ENCODE peak calls at places on chromosomes 5 and 9, in six cellular contexts. One of them, this sample, is unnamed.

GRCh38 chr5:1336749-1337489 is 8.0 kb downstream of the CLPTM1L start:
- DNase-seq in activated CD8-positive, alpha-beta T cell treated with anti-CD3 and anti-CD28 coated beads for 36 hours: no peak
- DNase-seq in activated CD4-positive, alpha-beta T cell treated with anti-CD3 and anti-CD28 coated beads, Interleukin-2, amount 50 U/mL, for 1 hour: no peak
- DNase-seq in NAMALWA: no peak
- DNase-seq in stimulated activated CD8-positive, alpha-beta memory T cell treated with anti-CD3 and anti-CD28 coated beads, Interleukin-4, amount 100 ng/mL, for 4 hours: no peak
- DNase-seq in tibial artery: no peak
- DNase-seq in this sample: no peak

GRCh38 chr5:124678478-124678877 is 68.0 kb downstream of the ZNF608 start:
- DNase-seq in activated CD4-positive, alpha-beta T cell treated with anti-CD3 and anti-CD28 coated beads, Interleukin-2, amount 50 U/mL, for 1 hour: no peak
- DNase-seq in stimulated activated CD8-positive, alpha-beta memory T cell treated with anti-CD3 and anti-CD28 coated beads, Interleukin-4, amount 100 ng/mL, for 4 hours: no peak
- DNase-seq in tibial artery: no peak
- DNase-seq in activated CD8-positive, alpha-beta T cell treated with anti-CD3 and anti-CD28 coated beads for 36 hours: no peak
- DNase-seq in NAMALWA: no peak
- DNase-seq in this sample: no peak

GRCh38 chr9:89021154-89021803 is 30.0 kb downstream of the S1PR3 start:
- DNase-seq in stimulated activated CD8-positive, alpha-beta memory T cell treated with anti-CD3 and anti-CD28 coated beads, Interleukin-4, amount 100 ng/mL, for 4 hours: no peak
- DNase-seq in activated CD8-positive, alpha-beta T cell treated with anti-CD3 and anti-CD28 coated beads for 36 hours: no peak
- DNase-seq in NAMALWA: no peak
- DNase-seq in tibial artery: peak
- DNase-seq in activated CD4-positive, alpha-beta T cell treated with anti-CD3 and anti-CD28 coated beads, Interleukin-2, amount 50 U/mL, for 1 hour: no peak
- DNase-seq in this sample: no peak

GRCh38 chr9:13263511-13263910 is 16.0 kb downstream of the MPDZ start:
- DNase-seq in activated CD4-positive, alpha-beta T cell treated with anti-CD3 and anti-CD28 coated beads, Interleukin-2, amount 50 U/mL, for 1 hour: no peak
- DNase-seq in tibial artery: no peak
- DNase-seq in NAMALWA: no peak
- DNase-seq in stimulated activated CD8-positive, alpha-beta memory T cell treated with anti-CD3 and anti-CD28 coated beads, Interleukin-4, amount 100 ng/mL, for 4 hours: no peak
- DNase-seq in activated CD8-positive, alpha-beta T cell treated with anti-CD3 and anti-CD28 coated beads for 36 hours: no peak
- DNase-seq in this sample: no peak

GRCh38 chr9:106892632-106893031 is 29.7 kb downstream of the ZNF462 start:
- DNase-seq in activated CD8-positive, alpha-beta T cell treated with anti-CD3 and anti-CD28 coated beads for 36 hours: no peak
- DNase-seq in tibial artery: no peak
- DNase-seq in activated CD4-positive, alpha-beta T cell treated with anti-CD3 and anti-CD28 coated beads, Interleukin-2, amount 50 U/mL, for 1 hour: no peak
- DNase-seq in NAMALWA: no peak
- DNase-seq in stimulated activated CD8-positive, alpha-beta memory T cell treated with anti-CD3 and anti-CD28 coated beads, Interleukin-4, amount 100 ng/mL, for 4 hours: no peak
- DNase-seq in this sample: no peak

GRCh38 chr9:134326754-134327526 is 685 bp downstream of the RXRA start:
- DNase-seq in stimulated activated CD8-positive, alpha-beta memory T cell treated with anti-CD3 and anti-CD28 coated beads, Interleukin-4, amount 100 ng/mL, for 4 hours: no peak
- DNase-seq in activated CD4-positive, alpha-beta T cell treated with anti-CD3 and anti-CD28 coated beads, Interleukin-2, amount 50 U/mL, for 1 hour: no peak
- DNase-seq in NAMALWA: no peak
- DNase-seq in activated CD8-positive, alpha-beta T cell treated with anti-CD3 and anti-CD28 coated beads for 36 hours: no peak
- DNase-seq in tibial artery: peak
- DNase-seq in this sample: peak

GRCh38 chr9:122562134-122562760 is 9.3 kb downstream of the OR1N2 start:
- DNase-seq in tibial artery: no peak
- DNase-seq in stimulated activated CD8-positive, alpha-beta memory T cell treated with anti-CD3 and anti-CD28 coated beads, Interleukin-4, amount 100 ng/mL, for 4 hours: peak
- DNase-seq in activated CD8-positive, alpha-beta T cell treated with anti-CD3 and anti-CD28 coated beads for 36 hours: peak
- DNase-seq in activated CD4-positive, alpha-beta T cell treated with anti-CD3 and anti-CD28 coated beads, Interleukin-2, amount 50 U/mL, for 1 hour: no peak
- DNase-seq in NAMALWA: no peak
- DNase-seq in this sample: no peak

GRCh38 chr5:112529525-112529924 is 110.4 kb upstream of the EPB41L4A start:
- DNase-seq in NAMALWA: no peak
- DNase-seq in stimulated activated CD8-positive, alpha-beta memory T cell treated with anti-CD3 and anti-CD28 coated beads, Interleukin-4, amount 100 ng/mL, for 4 hours: no peak
- DNase-seq in activated CD4-positive, alpha-beta T cell treated with anti-CD3 and anti-CD28 coated beads, Interleukin-2, amount 50 U/mL, for 1 hour: no peak
- DNase-seq in activated CD8-positive, alpha-beta T cell treated with anti-CD3 and anti-CD28 coated beads for 36 hours: no peak
- DNase-seq in tibial artery: no peak
- DNase-seq in this sample: peak

GRCh38 chr5:15993934-15994333 is 185.7 kb downstream of the MARCHF11 start:
- DNase-seq in NAMALWA: no peak
- DNase-seq in activated CD4-positive, alpha-beta T cell treated with anti-CD3 and anti-CD28 coated beads, Interleukin-2, amount 50 U/mL, for 1 hour: no peak
- DNase-seq in activated CD8-positive, alpha-beta T cell treated with anti-CD3 and anti-CD28 coated beads for 36 hours: no peak
- DNase-seq in stimulated activated CD8-positive, alpha-beta memory T cell treated with anti-CD3 and anti-CD28 coated beads, Interleukin-4, amount 100 ng/mL, for 4 hours: no peak
- DNase-seq in tibial artery: no peak
- DNase-seq in this sample: no peak

GRCh38 chr5:89012361-89012760 is 129.4 kb upstream of the MEF2C start:
- DNase-seq in tibial artery: no peak
- DNase-seq in NAMALWA: no peak
- DNase-seq in activated CD8-positive, alpha-beta T cell treated with anti-CD3 and anti-CD28 coated beads for 36 hours: no peak
- DNase-seq in activated CD4-positive, alpha-beta T cell treated with anti-CD3 and anti-CD28 coated beads, Interleukin-2, amount 50 U/mL, for 1 hour: no peak
- DNase-seq in stimulated activated CD8-positive, alpha-beta memory T cell treated with anti-CD3 and anti-CD28 coated beads, Interleukin-4, amount 100 ng/mL, for 4 hours: no peak
- DNase-seq in this sample: no peak

GRCh38 chr5:80620206-80620605 is 34.2 kb upstream of the MSH3 start:
- DNase-seq in stimulated activated CD8-positive, alpha-beta memory T cell treated with anti-CD3 and anti-CD28 coated beads, Interleukin-4, amount 100 ng/mL, for 4 hours: no peak
- DNase-seq in NAMALWA: no peak
- DNase-seq in tibial artery: no peak
- DNase-seq in activated CD8-positive, alpha-beta T cell treated with anti-CD3 and anti-CD28 coated beads for 36 hours: no peak
- DNase-seq in activated CD4-positive, alpha-beta T cell treated with anti-CD3 and anti-CD28 coated beads, Interleukin-2, amount 50 U/mL, for 1 hour: no peak
- DNase-seq in this sample: no peak

GRCh38 chr5:180137401-180138213 is 66.0 kb upstream of the RNF130 start:
- DNase-seq in activated CD4-positive, alpha-beta T cell treated with anti-CD3 and anti-CD28 coated beads, Interleukin-2, amount 50 U/mL, for 1 hour: no peak
- DNase-seq in NAMALWA: no peak
- DNase-seq in tibial artery: peak
- DNase-seq in activated CD8-positive, alpha-beta T cell treated with anti-CD3 and anti-CD28 coated beads for 36 hours: no peak
- DNase-seq in stimulated activated CD8-positive, alpha-beta memory T cell treated with anti-CD3 and anti-CD28 coated beads, Interleukin-4, amount 100 ng/mL, for 4 hours: no peak
- DNase-seq in this sample: no peak

GRCh38 chr5:151094054-151094858 is 13.4 kb upstream of the TNIP1 start:
- DNase-seq in activated CD8-positive, alpha-beta T cell treated with anti-CD3 and anti-CD28 coated beads for 36 hours: peak
- DNase-seq in tibial artery: no peak
- DNase-seq in stimulated activated CD8-positive, alpha-beta memory T cell treated with anti-CD3 and anti-CD28 coated beads, Interleukin-4, amount 100 ng/mL, for 4 hours: peak
- DNase-seq in NAMALWA: peak
- DNase-seq in activated CD4-positive, alpha-beta T cell treated with anti-CD3 and anti-CD28 coated beads, Interleukin-2, amount 50 U/mL, for 1 hour: peak
- DNase-seq in this sample: no peak

GRCh38 chr9:108180511-108180910 is 675.3 kb downstream of the ACTL7B start:
- DNase-seq in activated CD8-positive, alpha-beta T cell treated with anti-CD3 and anti-CD28 coated beads for 36 hours: no peak
- DNase-seq in NAMALWA: no peak
- DNase-seq in tibial artery: no peak
- DNase-seq in stimulated activated CD8-positive, alpha-beta memory T cell treated with anti-CD3 and anti-CD28 coated beads, Interleukin-4, amount 100 ng/mL, for 4 hours: no peak
- DNase-seq in activated CD4-positive, alpha-beta T cell treated with anti-CD3 and anti-CD28 coated beads, Interleukin-2, amount 50 U/mL, for 1 hour: no peak
- DNase-seq in this sample: no peak

GRCh38 chr9:78062710-78063109 is 31.1 kb upstream of the GNAQ start:
- DNase-seq in activated CD8-positive, alpha-beta T cell treated with anti-CD3 and anti-CD28 coated beads for 36 hours: no peak
- DNase-seq in tibial artery: no peak
- DNase-seq in NAMALWA: no peak
- DNase-seq in activated CD4-positive, alpha-beta T cell treated with anti-CD3 and anti-CD28 coated beads, Interleukin-2, amount 50 U/mL, for 1 hour: no peak
- DNase-seq in stimulated activated CD8-positive, alpha-beta memory T cell treated with anti-CD3 and anti-CD28 coated beads, Interleukin-4, amount 100 ng/mL, for 4 hours: no peak
- DNase-seq in this sample: no peak

GRCh38 chr5:157292599-157292998 is 26.7 kb downstream of the CYFIP2 start:
- DNase-seq in NAMALWA: no peak
- DNase-seq in stimulated activated CD8-positive, alpha-beta memory T cell treated with anti-CD3 and anti-CD28 coated beads, Interleukin-4, amount 100 ng/mL, for 4 hours: no peak
- DNase-seq in activated CD4-positive, alpha-beta T cell treated with anti-CD3 and anti-CD28 coated beads, Interleukin-2, amount 50 U/mL, for 1 hour: no peak
- DNase-seq in tibial artery: no peak
- DNase-seq in activated CD8-positive, alpha-beta T cell treated with anti-CD3 and anti-CD28 coated beads for 36 hours: no peak
- DNase-seq in this sample: no peak

GRCh38 chr9:129113645-129114304 is 2.6 kb downstream of the PTPA start:
- DNase-seq in NAMALWA: no peak
- DNase-seq in activated CD4-positive, alpha-beta T cell treated with anti-CD3 and anti-CD28 coated beads, Interleukin-2, amount 50 U/mL, for 1 hour: no peak
- DNase-seq in stimulated activated CD8-positive, alpha-beta memory T cell treated with anti-CD3 and anti-CD28 coated beads, Interleukin-4, amount 100 ng/mL, for 4 hours: no peak
- DNase-seq in activated CD8-positive, alpha-beta T cell treated with anti-CD3 and anti-CD28 coated beads for 36 hours: no peak
- DNase-seq in tibial artery: no peak
- DNase-seq in this sample: peak

GRCh38 chr5:116009806-116010205 is 22.5 kb upstream of the ARL14EPL start:
- DNase-seq in NAMALWA: no peak
- DNase-seq in activated CD8-positive, alpha-beta T cell treated with anti-CD3 and anti-CD28 coated beads for 36 hours: no peak
- DNase-seq in activated CD4-positive, alpha-beta T cell treated with anti-CD3 and anti-CD28 coated beads, Interleukin-2, amount 50 U/mL, for 1 hour: no peak
- DNase-seq in tibial artery: no peak
- DNase-seq in stimulated activated CD8-positive, alpha-beta memory T cell treated with anti-CD3 and anti-CD28 coated beads, Interleukin-4, amount 100 ng/mL, for 4 hours: no peak
- DNase-seq in this sample: no peak

GRCh38 chr9:121718063-121718462 is 66.6 kb downstream of the DAB2IP start:
- DNase-seq in activated CD4-positive, alpha-beta T cell treated with anti-CD3 and anti-CD28 coated beads, Interleukin-2, amount 50 U/mL, for 1 hour: no peak
- DNase-seq in NAMALWA: no peak
- DNase-seq in tibial artery: peak
- DNase-seq in activated CD8-positive, alpha-beta T cell treated with anti-CD3 and anti-CD28 coated beads for 36 hours: no peak
- DNase-seq in stimulated activated CD8-positive, alpha-beta memory T cell treated with anti-CD3 and anti-CD28 coated beads, Interleukin-4, amount 100 ng/mL, for 4 hours: no peak
- DNase-seq in this sample: no peak

GRCh38 chr9:116286287-116286686 is 132.7 kb downstream of the PAPPA start:
- DNase-seq in NAMALWA: no peak
- DNase-seq in stimulated activated CD8-positive, alpha-beta memory T cell treated with anti-CD3 and anti-CD28 coated beads, Interleukin-4, amount 100 ng/mL, for 4 hours: no peak
- DNase-seq in tibial artery: no peak
- DNase-seq in activated CD4-positive, alpha-beta T cell treated with anti-CD3 and anti-CD28 coated beads, Interleukin-2, amount 50 U/mL, for 1 hour: no peak
- DNase-seq in activated CD8-positive, alpha-beta T cell treated with anti-CD3 and anti-CD28 coated beads for 36 hours: no peak
- DNase-seq in this sample: no peak

GRCh38 chr5:122775713-122776084 is 819 bp downstream of the SNX2 start:
- DNase-seq in tibial artery: no peak
- DNase-seq in activated CD4-positive, alpha-beta T cell treated with anti-CD3 and anti-CD28 coated beads, Interleukin-2, amount 50 U/mL, for 1 hour: no peak
- DNase-seq in activated CD8-positive, alpha-beta T cell treated with anti-CD3 and anti-CD28 coated beads for 36 hours: no peak
- DNase-seq in stimulated activated CD8-positive, alpha-beta memory T cell treated with anti-CD3 and anti-CD28 coated beads, Interleukin-4, amount 100 ng/mL, for 4 hours: no peak
- DNase-seq in NAMALWA: peak
- DNase-seq in this sample: peak

GRCh38 chr5:123476696-123477095 is 35.3 kb upstream of the CSNK1G3 start:
- DNase-seq in activated CD4-positive, alpha-beta T cell treated with anti-CD3 and anti-CD28 coated beads, Interleukin-2, amount 50 U/mL, for 1 hour: no peak
- DNase-seq in tibial artery: no peak
- DNase-seq in stimulated activated CD8-positive, alpha-beta memory T cell treated with anti-CD3 and anti-CD28 coated beads, Interleukin-4, amount 100 ng/mL, for 4 hours: no peak
- DNase-seq in activated CD8-positive, alpha-beta T cell treated with anti-CD3 and anti-CD28 coated beads for 36 hours: no peak
- DNase-seq in NAMALWA: no peak
- DNase-seq in this sample: no peak

This sample was measured in OCI-M1.